ENCODE peak calls at places on chromosomes 6 and 20, in five cellular contexts. Q is H9, N is H1, Z is IMR-90, J is neuronal stem cell. P is an unnamed sample.
A peak's percentile ranks its signal among the peaks of the same experiment; 100 is the strongest.

GRCh38 chr20:63686492-63687321 is 9.7 kb upstream of the TNFRSF6B start:
- DNase-seq in Z (peak; percentile 80), N (no peak), Q (no peak), J (no peak), P (no peak)

GRCh38 chr20:3420211-3420707 is 12.8 kb upstream of the DNAAF9 start:
- DNase-seq in J (no peak), Q (no peak), Z (peak; percentile 41), N (no peak), P (no peak)

GRCh38 chr6:148596886-148597455 is 149.9 kb upstream of the UST start:
- DNase-seq in Q (no peak), J (no peak), N (no peak), Z (no peak), P (no peak)

GRCh38 chr6:1596088-1596852 is 13.4 kb upstream of the FOXC1 start:
- DNase-seq in N (no peak), J (no peak), Q (peak; percentile 79), Z (peak; percentile 45), P (peak; percentile 80)

GRCh38 chr20:25580711-25581110 is 4.6 kb downstream of the NINL start:
- DNase-seq in J (no peak), N (no peak), Q (no peak), Z (peak; percentile 27), P (no peak)

GRCh38 chr6:1322725-1323219 is 10.9 kb downstream of the FOXQ1 start:
- DNase-seq in N (no peak), J (no peak), Q (no peak), Z (peak; percentile 44), P (peak; percentile 47)

GRCh38 chr20:18001131-18001921 is 32.5 kb downstream of the MGME1 start:
- DNase-seq in Z (peak; percentile 69), J (no peak), Q (no peak), N (no peak), P (peak; percentile 47)

GRCh38 chr6:169421890-169422289 is 168.2 kb upstream of the THBS2 start:
- DNase-seq in Z (no peak), J (no peak), Q (no peak), N (no peak), P (no peak)

GRCh38 chr6:108175176-108175591 is 9.4 kb downstream of the NR2E1 start:
- DNase-seq in Q (no peak), J (no peak), Z (no peak), N (no peak), P (no peak)

GRCh38 chr20:14415492-14415891 is 78.1 kb upstream of the FLRT3 start:
- DNase-seq in Z (no peak), J (no peak), N (no peak), Q (no peak), P (peak; percentile 47)

GRCh38 chr6:29850011-29850553 is 22.5 kb downstream of the HLA-G start:
- DNase-seq in Z (no peak), Q (peak; percentile 41), J (no peak), N (no peak), P (no peak)

GRCh38 chr6:4320860-4321259 is 185.5 kb upstream of the ECI2 start:
- DNase-seq in N (no peak), J (no peak), Q (no peak), Z (peak; percentile 95), P (no peak)

GRCh38 chr20:11509776-11510175 is 407.9 kb upstream of the BTBD3 start:
- DNase-seq in N (no peak), Q (no peak), J (no peak), Z (no peak), P (no peak)

GRCh38 chr6:136415351-136416005 is 125.8 kb upstream of the BCLAF1 start:
- DNase-seq in Q (no peak), N (no peak), J (no peak), Z (peak; percentile 11), P (no peak)

GRCh38 chr6:141174932-141175331 is 957.8 kb upstream of the GJE1 start:
- DNase-seq in Z (no peak), N (no peak), Q (no peak), J (no peak), P (no peak)

GRCh38 chr6:53327017-53327395 is 21.7 kb downstream of the ELOVL5 start:
- DNase-seq in Q (no peak), Z (peak; percentile 24), N (no peak), J (no peak), P (peak; percentile 42)
- H3K4ac ChIP-seq in Q (no peak overlapping the region), Z (peak overlapping the region; percentile 86), N (no peak overlapping the region), J (no peak overlapping the region), P (no peak overlapping the region)

GRCh38 chr6:111874030-111874425 is 776 bp upstream of the FYN start:
- DNase-seq in J (no peak), N (no peak), Q (no peak), Z (peak; percentile 20), P (no peak)

GRCh38 chr6:111872521-111873177 is 603 bp downstream of the FYN start:
- DNase-seq in J (peak; percentile 49), N (no peak), Z (peak; percentile 30), Q (peak; percentile 49), P (peak; percentile 25)

GRCh38 chr6:111871207-111871606 is 2.0 kb downstream of the FYN start:
- DNase-seq in N (no peak), J (no peak), Z (no peak), Q (no peak), P (no peak)

GRCh38 chr6:111871725-111872520 is 1.3 kb downstream of the FYN start:
- DNase-seq in N (no peak), Q (no peak), Z (peak; percentile 30), J (peak; percentile 30), P (peak; percentile 84)

DNA sequence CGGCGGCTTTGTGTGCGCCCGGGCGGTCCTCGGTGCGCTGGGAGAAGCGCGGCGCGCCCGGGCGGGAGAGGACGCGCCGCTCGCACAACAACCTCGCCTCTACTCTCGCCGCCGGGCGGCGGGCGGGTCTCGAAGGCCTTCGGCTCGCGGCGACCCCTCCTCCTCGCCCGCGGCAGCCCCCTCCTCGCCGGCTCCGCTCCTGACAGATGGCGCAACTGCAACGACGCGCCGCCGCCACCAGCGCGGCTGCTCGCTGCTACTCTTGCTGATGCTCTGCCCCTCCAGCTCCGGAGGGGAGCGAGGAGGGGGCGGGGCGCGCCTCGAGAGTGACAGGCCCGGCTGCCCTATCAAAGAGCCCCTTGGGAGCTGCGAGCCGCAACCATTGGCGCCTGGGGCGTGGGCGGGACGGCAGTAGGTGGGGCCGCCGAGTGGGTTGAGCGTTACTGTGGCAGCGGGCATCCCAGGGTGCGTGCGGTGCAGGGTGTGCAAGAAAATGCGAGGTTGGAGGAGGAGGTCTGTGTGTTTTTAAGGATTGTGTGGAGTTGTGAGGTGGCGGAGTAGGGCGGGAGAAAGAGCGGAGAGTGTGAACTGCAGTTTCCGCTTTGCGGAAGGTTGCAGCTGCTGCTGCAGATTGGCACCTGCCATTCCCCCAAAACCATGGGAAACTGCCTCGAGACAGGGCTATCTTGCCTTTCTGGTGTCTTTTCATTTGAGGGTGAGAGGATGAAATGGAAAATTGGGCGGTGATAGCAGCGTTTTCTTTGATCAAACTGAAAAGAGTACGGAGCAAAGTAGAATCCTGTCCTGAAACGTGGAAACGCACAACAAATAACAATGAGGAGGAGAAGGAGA is at the start of gene FYN:
- DNase-seq in Z (peak; percentile 92), N (peak; percentile 93), Q (peak; percentile 99), J (peak; percentile 98), P (peak; percentile 99)
- H3K4ac ChIP-seq in Z (peak within 1 kb of the TSS; percentile 71), N (no peak within 1 kb of the TSS), Q (no peak within 1 kb of the TSS), J (no peak within 1 kb of the TSS), P (no peak within 1 kb of the TSS)

GRCh38 chr20:34825530-34826362 is at the start of gene NCOA6:
- DNase-seq in Q (peak; percentile 57), Z (peak; percentile 74), J (peak; percentile 59), N (peak; percentile 13), P (peak; percentile 71)

GRCh38 chr20:34824861-34825529 is 456 bp downstream of the NCOA6 start:
- DNase-seq in Z (peak; percentile 28), Q (peak; percentile 77), J (peak; percentile 43), N (peak; percentile 10), P (peak; percentile 83)

GRCh38 chr20:34820805-34821578 is 4.5 kb downstream of the NCOA6 start:
- DNase-seq in Z (no peak), N (no peak), Q (no peak), J (no peak), P (no peak)

GRCh38 chr20:34829191-34829590 is 3.7 kb upstream of the NCOA6 start:
- DNase-seq in Q (no peak), N (no peak), J (no peak), Z (no peak), P (peak; percentile 35)

DNA sequence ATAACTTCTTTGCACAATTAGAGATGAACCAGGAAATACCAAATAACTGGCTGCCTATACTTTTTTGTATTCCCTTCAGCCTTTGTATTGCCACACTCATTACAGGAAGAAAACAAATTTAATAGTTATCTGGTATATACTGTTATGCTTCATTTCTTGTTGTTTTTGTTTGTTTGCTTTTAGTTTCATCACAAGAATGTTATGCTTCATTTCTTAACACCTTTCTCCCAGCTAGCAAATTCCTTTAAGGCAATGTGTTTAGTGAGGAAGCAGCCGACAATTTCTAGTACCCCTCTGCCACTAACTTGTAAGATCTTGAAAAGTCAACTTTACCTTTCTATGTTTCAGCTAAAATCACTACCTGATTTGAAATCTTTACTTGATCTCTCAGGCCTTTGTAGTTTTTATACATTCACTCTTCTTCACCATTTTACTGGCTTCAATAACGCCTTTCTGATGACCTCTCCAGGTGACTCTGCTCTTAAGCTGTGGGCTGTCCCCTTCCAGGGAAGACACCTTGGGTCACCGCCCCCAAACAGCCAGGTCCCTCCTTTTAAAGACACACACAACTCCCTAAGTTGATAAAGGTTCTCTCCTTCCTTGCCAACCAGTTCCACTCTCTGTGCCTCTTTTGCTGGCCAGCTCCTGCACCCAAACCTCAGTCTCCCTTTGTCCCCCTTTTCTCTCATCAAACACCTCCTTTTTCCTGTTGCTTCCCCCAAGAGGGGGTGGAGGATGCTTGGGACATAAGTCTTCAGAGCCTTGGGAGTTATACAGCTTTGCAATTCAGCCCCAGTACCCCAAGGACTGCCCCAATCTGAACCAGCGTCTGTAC is 1.2 kb downstream of the NCOA6 start:
- DNase-seq in N (peak; percentile 15), Q (peak; percentile 80), J (peak; percentile 23), Z (peak; percentile 24), P (peak; percentile 88)
- H3K4ac ChIP-seq in N (no peak overlapping the region), Q (no peak overlapping the region), J (no peak overlapping the region), Z (peak overlapping the region; percentile 98), P (no peak overlapping the region)

GRCh38 chr6:127267742-127268588 is 1.3 kb downstream of the RNF146 start:
- DNase-seq in J (no peak), N (no peak), Z (no peak), Q (no peak), P (no peak)
- H3K4ac ChIP-seq in J (no peak overlapping the region), N (no peak overlapping the region), Z (peak overlapping the region; percentile 95), Q (no peak overlapping the region), P (no peak overlapping the region)

DNA sequence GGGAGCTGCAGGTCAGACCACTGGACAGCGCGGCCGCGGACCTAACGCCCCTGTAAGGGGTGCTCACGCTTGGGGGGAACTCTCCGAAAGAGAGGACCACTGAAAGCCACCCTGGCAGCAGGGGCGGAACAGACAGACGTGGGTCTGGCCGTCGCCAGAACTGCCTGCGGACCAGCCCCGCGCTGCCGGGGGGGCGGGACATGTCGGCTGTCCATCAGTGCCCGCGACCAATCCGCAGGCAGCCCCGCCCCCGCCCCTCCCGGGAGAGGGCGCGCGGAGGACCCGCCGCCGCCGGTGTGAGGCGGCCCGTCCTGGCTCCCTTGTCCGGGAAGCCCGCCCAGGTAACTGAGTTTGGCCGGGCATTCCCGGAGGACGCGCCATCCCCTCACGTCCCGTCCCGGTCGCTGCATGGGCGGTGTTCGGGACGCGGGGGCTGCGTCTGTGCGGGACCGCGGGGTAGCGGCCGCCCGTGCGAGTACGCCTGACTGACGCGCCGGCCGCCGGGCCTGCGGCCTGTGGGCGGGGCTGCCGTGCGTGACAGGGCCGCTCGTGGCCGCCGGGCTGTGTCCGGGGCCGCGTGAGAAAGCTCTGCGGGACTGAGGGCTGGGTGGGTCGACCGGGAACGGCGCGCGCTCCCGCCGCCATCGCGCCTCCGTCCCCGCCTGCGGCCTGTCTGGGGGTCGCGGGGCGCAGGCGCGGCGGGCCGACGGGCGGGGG is 490 bp upstream of the PLCG1 start:
- DNase-seq in N (peak; percentile 56), Z (peak; percentile 67), Q (peak; percentile 91), J (peak; percentile 85), P (peak; percentile 91)
- H3K4ac ChIP-seq in N (no peak overlapping the region), Z (peak overlapping the region; percentile 74), Q (no peak overlapping the region), J (peak overlapping the region; percentile 93), P (peak overlapping the region; percentile 88)

GRCh38 chr20:62042025-62042820 is 23.5 kb downstream of the TAF4 start:
- DNase-seq in N (no peak), Q (no peak), Z (no peak), J (no peak), P (no peak)
- H3K4ac ChIP-seq in N (no peak overlapping the region), Q (no peak overlapping the region), Z (no peak overlapping the region), J (no peak overlapping the region), P (no peak overlapping the region)

P was measured in mesendoderm.